ENCODE peak calls at places on chromosome 3, in nine cellular contexts. P is lower lobe of right lung; T is CD4-positive, alpha-beta memory T cell; I is colonic mucosa; O is fibroblast of lung; H is neural progenitor cell; U is CD8-positive, alpha-beta T cell; W is psoas muscle; M is body of pancreas. S is an unnamed sample.

GRCh38 chr3:187958432-187959003 is 195.4 kb upstream of the LPP start:
- DNase-seq in P (no peak), T (peak; percentile 61), I (no peak), O (no peak), H (no peak), U (peak; percentile 54), W (no peak), M (no peak), S (no peak)

GRCh38 chr3:152574461-152575079 is 260.4 kb upstream of the P2RY1 start:
- DNase-seq in P (no peak), T (peak; percentile 48), I (peak; percentile 47), O (peak; percentile 75), H (peak; percentile 50), U (peak; percentile 18), W (peak; percentile 75), M (peak; percentile 54), S (no peak)

GRCh38 chr3:133792171-133792763 is 13.3 kb upstream of the SRPRB start:
- DNase-seq in P (no peak), T (no peak), I (no peak), O (peak; percentile 17), H (peak; percentile 53), U (no peak), W (no peak), M (no peak), S (peak; percentile 4)

GRCh38 chr3:12135029-12135634 is 23.6 kb downstream of the TIMP4 start:
- DNase-seq in P (peak; percentile 84), T (peak; percentile 50), I (peak; percentile 81), O (peak; percentile 74), H (peak; percentile 79), U (peak; percentile 45), W (peak; percentile 82), M (peak; percentile 74), S (peak; percentile 55)

GRCh38 chr3:123394391-123395022 is 54.4 kb downstream of the ADCY5 start:
- DNase-seq in P (no peak), T (no peak), I (no peak), O (no peak), H (no peak), U (no peak), W (peak; percentile 17), M (no peak), S (no peak)

GRCh38 chr3:108804437-108804836 is 18.1 kb upstream of the TRAT1 start:
- DNase-seq in P (no peak), T (no peak), I (no peak), O (no peak), H (peak; percentile 9), U (no peak), W (no peak), M (no peak), S (no peak)

GRCh38 chr3:53956591-53956990 is 64.9 kb upstream of the SELENOK start:
- DNase-seq in P (no peak), T (no peak), I (no peak), O (no peak), H (no peak), U (no peak), W (no peak), M (no peak), S (no peak)

GRCh38 chr3:17149744-17150143 is 265.0 kb downstream of the PLCL2 start:
- DNase-seq in P (no peak), T (no peak), I (no peak), O (no peak), H (no peak), U (no peak), W (no peak), M (no peak), S (no peak)

GRCh38 chr3:151777880-151778279 is 36.0 kb upstream of the AADAC start:
- DNase-seq in P (no peak), T (no peak), I (no peak), O (no peak), H (no peak), U (no peak), W (no peak), M (no peak), S (no peak)

GRCh38 chr3:139935866-139936817 is 1.2 kb downstream of the CLSTN2 start:
- DNase-seq in P (peak; percentile 47), T (no peak), I (peak; percentile 24), O (peak; percentile 1), H (peak; percentile 61), U (no peak), W (peak; percentile 69), M (peak; percentile 58), S (no peak)

GRCh38 chr3:9194509-9195184 is 54.8 kb downstream of the SRGAP3 start:
- DNase-seq in P (no peak), T (no peak), I (peak; percentile 44), O (no peak), H (no peak), U (no peak), W (no peak), M (no peak), S (no peak)

GRCh38 chr3:47342812-47343211 is 38.0 kb upstream of the PTPN23 start:
- DNase-seq in P (no peak), T (no peak), I (no peak), O (no peak), H (no peak), U (no peak), W (no peak), M (no peak), S (no peak)

GRCh38 chr3:40191850-40192448 is 117.6 kb upstream of the EIF1B start:
- DNase-seq in P (peak; percentile 58), T (no peak), I (peak; percentile 54), O (peak; percentile 62), H (peak; percentile 59), U (peak; percentile 59), W (no peak), M (peak; percentile 75), S (peak; percentile 60)

GRCh38 chr3:122258757-122259371 is 66.2 kb upstream of the CSTA start:
- DNase-seq in P (peak; percentile 77), T (peak; percentile 53), I (peak; percentile 59), O (peak; percentile 46), H (peak; percentile 85), U (peak; percentile 14), W (peak; percentile 71), M (peak; percentile 87), S (peak; percentile 75)

GRCh38 chr3:180229113-180229512 is 192.4 kb upstream of the PEX5L start:
- DNase-seq in P (no peak), T (no peak), I (no peak), O (peak; percentile 4), H (peak; percentile 8), U (no peak), W (no peak), M (no peak), S (no peak)
- H3K9me3 ChIP-seq in P (peaks cover 2% of the 10 kb centered on the region), T (no peaks in the 10 kb centered on the region), I (no peaks in the 10 kb centered on the region), O (no peaks in the 10 kb centered on the region), H (peaks cover 30% of the 10 kb centered on the region), U (no peaks in the 10 kb centered on the region), W (peaks cover 15% of the 10 kb centered on the region), M (no peaks in the 10 kb centered on the region), S (peaks cover 2% of the 10 kb centered on the region)

DNA sequence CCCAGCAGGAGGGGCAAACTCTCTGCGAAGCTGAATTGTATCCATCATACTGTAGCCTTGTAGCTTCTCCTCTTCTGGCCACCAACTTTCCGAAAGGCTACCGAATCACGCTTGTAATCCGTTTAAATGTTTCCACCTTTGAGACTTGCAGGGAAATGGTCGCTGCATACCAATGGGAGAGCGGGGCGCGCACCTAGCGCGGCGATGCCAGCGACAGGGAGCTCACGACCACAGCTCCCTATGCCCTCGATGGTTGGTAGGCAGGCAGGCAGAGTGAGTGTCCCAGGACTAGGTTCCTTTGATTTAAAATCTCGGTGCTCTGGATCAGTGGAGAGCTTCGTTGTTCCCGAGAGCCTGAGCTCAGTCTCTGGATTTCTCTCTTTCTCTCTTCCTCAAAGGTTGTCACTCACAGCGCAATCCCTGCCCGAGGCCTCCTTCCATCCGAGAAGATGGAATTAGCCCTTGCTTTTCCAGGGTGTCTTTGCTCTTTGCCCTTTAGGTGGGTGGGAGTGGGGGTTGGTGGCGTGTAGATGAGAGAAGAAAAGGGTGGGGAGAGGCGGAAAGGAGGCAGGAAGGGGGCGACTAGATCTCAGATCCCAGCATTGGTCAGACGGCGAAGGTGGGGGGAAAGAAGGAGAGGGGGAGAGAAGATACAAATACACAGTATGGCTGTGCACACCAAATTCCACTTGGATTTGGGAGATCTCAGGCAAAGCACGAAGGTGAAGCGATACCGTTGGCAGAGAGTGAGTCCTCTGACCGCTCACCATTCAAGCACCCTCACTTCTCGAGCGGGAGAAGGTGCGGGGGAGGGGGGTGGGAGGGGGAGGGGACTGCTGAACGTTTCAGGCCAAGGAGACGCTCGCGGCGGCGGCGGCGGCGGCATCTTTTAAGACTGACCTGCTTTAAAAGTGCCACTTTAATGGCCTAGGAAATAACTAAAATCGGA is at the start of gene SLITRK3:
- DNase-seq in P (no peak), T (no peak), I (no peak), O (peak; percentile 9), H (peak; percentile 47), U (no peak), W (no peak), M (no peak), S (no peak)
- H3K4me3 ChIP-seq in P (peak within 1 kb of the TSS; percentile 44), T (no peak within 1 kb of the TSS), I (peak within 1 kb of the TSS; percentile 39), O (peak within 1 kb of the TSS; percentile 59), H (peak within 1 kb of the TSS; percentile 83), U (no peak within 1 kb of the TSS), W (peak within 1 kb of the TSS; percentile 59), M (peak within 1 kb of the TSS; percentile 0), S (no peak within 1 kb of the TSS)

GRCh38 chr3:141576744-141577052 is 89.9 kb downstream of the RASA2 start:
- DNase-seq in P (no peak), T (no peak), I (no peak), O (no peak), H (no peak), U (no peak), W (no peak), M (no peak), S (no peak)
- H3K36me3 ChIP-seq in P (peaks cover 88% of the 10 kb centered on the region), T (peaks cover 47% of the 10 kb centered on the region), I (no peaks in the 10 kb centered on the region), O (peaks cover 1% of the 10 kb centered on the region), H (peaks cover 32% of the 10 kb centered on the region), U (peaks cover 48% of the 10 kb centered on the region), W (peaks cover 83% of the 10 kb centered on the region), M (peaks cover 12% of the 10 kb centered on the region), S (peaks cover 79% of the 10 kb centered on the region)

GRCh38 chr3:141392018-141392370 is 23.7 kb downstream of the ZBTB38 start:
- DNase-seq in P (no peak), T (no peak), I (no peak), O (no peak), H (no peak), U (no peak), W (no peak), M (no peak), S (no peak)

GRCh38 chr3:141393151-141394076 is 25.1 kb downstream of the ZBTB38 start:
- DNase-seq in P (no peak), T (no peak), I (peak; percentile 17), O (peak; percentile 47), H (peak; percentile 93), U (no peak), W (no peak), M (no peak), S (no peak)

GRCh38 chr3:141395005-141395589 is 26.8 kb downstream of the ZBTB38 start:
- DNase-seq in P (no peak), T (no peak), I (no peak), O (no peak), H (no peak), U (no peak), W (no peak), M (no peak), S (no peak)

GRCh38 chr3:141392416-141392815 is 24.1 kb downstream of the ZBTB38 start:
- DNase-seq in P (no peak), T (no peak), I (no peak), O (no peak), H (no peak), U (no peak), W (no peak), M (no peak), S (no peak)

DNA sequence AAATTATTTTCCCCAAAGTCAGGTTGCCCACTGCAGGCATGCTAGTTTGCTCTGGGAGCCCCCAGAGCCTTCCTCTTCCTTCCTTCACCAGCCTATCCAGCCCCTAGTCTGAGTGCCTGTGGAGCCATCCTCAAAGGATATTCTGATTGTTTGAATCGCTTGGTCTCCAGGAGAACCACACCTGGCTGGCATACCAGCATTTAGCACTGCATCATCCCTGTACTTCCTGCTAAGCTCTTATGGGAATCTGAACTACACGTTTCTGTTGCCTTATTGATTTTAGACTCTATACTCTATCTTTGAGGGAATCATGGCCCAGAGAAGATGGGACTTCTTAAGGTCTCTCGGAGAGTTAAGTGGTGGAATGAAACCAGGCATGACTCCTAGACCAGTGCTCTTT is 26.3 kb downstream of the ZBTB38 start:
- DNase-seq in P (no peak), T (no peak), I (no peak), O (no peak), H (no peak), U (no peak), W (no peak), M (no peak), S (no peak)
- H3K9me3 ChIP-seq in P (no peaks in the 10 kb centered on the region), T (no peaks in the 10 kb centered on the region), I (no peaks in the 10 kb centered on the region), O (no peaks in the 10 kb centered on the region), H (no peaks in the 10 kb centered on the region), U (no peaks in the 10 kb centered on the region), W (no peaks in the 10 kb centered on the region), M (no peaks in the 10 kb centered on the region), S (peaks cover 4% of the 10 kb centered on the region)